ENCODE peak calls at places on chromosomes 6 and 20, in six cellular contexts. X, T, J, F, I and M are unnamed samples.

GRCh38 chr6:16294371-16294770 is 56.0 kb downstream of the GMPR start:
- DNase-seq in X (no peak), J (no peak), T (no peak), F (no peak), I (no peak), M (no peak)

GRCh38 chr6:158596861-158597260 is 37.0 kb downstream of the TMEM181 start:
- DNase-seq in X (no peak), J (no peak), T (no peak), I (no peak), F (no peak), M (no peak)

GRCh38 chr6:39035689-39036088 is 12.9 kb upstream of the GLP1R start:
- DNase-seq in J (no peak), X (no peak), I (no peak), F (no peak), T (no peak), M (no peak)

GRCh38 chr20:63054695-63055240 is 48.0 kb upstream of the BHLHE23 start:
- DNase-seq in J (peak), T (peak), I (peak), X (no peak), F (no peak), M (no peak)

GRCh38 chr20:543369-544152 is at the start of gene CSNK2A1:
- DNase-seq in F (peak), J (peak), I (peak), T (peak), X (peak), M (peak)

GRCh38 chr6:34243901-34244884 is 4.6 kb downstream of the SMIM29 start:
- DNase-seq in F (peak), T (no peak), I (peak), J (peak), X (no peak), M (peak)

GRCh38 chr6:131861356-131861755 is 53.5 kb downstream of the ENPP1 start:
- DNase-seq in J (no peak), T (no peak), I (no peak), F (no peak), X (no peak), M (peak)

GRCh38 chr6:16296061-16296670 is 57.8 kb downstream of the GMPR start:
- DNase-seq in X (no peak), J (no peak), F (no peak), T (no peak), I (no peak), M (no peak)

GRCh38 chr6:15442467-15442866 is 196.6 kb downstream of the JARID2 start:
- DNase-seq in I (no peak), F (no peak), J (no peak), X (no peak), T (no peak), M (no peak)

GRCh38 chr6:79813143-79813542 is 134.2 kb downstream of the ELOVL4 start:
- DNase-seq in J (no peak), X (no peak), T (no peak), F (no peak), I (no peak), M (no peak)

GRCh38 chr6:79810878-79811277 is 136.5 kb downstream of the ELOVL4 start:
- DNase-seq in T (no peak), J (no peak), F (no peak), X (peak), I (no peak), M (no peak)

GRCh38 chr6:79810153-79810806 is 137.1 kb downstream of the ELOVL4 start:
- DNase-seq in I (no peak), F (no peak), T (no peak), J (no peak), X (peak), M (no peak)

GRCh38 chr6:79812195-79812594 is 135.2 kb downstream of the ELOVL4 start:
- DNase-seq in I (no peak), J (no peak), F (no peak), X (no peak), T (no peak), M (no peak)

GRCh38 chr6:79813854-79814477 is 133.4 kb downstream of the ELOVL4 start:
- DNase-seq in I (peak), X (peak), T (peak), J (peak), F (peak), M (peak)
- TF ChIP-seq CTCF in I (peak), X (peak), T (peak), J (peak), F (peak), M (peak)

DNA sequence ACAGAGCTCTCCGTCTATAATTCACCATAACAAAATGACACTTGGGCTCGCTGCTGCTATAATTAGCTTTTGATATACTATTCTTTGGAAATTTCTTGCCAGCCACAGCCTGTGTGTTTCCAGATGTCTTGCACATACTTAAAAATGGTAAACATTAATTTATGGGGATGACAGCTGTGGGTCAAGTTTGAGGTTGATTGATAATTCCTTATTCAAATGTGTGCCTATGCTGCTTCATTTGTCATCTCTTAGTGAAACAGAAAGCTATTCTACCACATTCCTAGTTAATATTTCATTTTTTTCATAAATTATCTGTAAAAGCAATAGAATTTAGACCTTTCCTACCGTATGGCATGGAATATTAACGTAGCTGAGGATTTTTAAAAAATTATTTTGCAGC is 380.6 kb downstream of the TFAP2B start:
- DNase-seq in J (no peak), X (no peak), T (no peak), F (no peak), I (no peak), M (no peak)
- H3K4me3 ChIP-seq in J (no peak), X (no peak), T (no peak), F (no peak), I (no peak), M (no peak)

DNA sequence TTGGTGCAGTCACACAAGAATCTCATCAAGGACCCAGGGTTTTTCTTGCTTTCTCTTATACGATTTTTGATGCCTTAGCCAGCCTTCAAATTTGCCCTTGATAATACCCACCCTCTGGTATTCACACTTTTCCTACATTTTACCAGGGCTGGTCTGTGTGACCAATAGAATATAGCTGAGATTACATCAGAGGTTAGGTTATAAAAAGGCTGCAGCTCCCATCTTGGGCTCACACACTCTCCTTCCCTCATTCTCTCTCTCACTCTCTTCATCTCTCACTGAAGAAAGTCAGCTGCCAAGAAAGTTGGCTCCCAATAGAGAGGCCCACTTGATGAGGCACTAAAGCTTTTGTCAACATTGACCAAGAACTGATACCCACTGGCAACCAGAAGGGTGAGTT is 4.1 kb upstream of the PNPLA1 start:
- DNase-seq in I (no peak), F (no peak), X (no peak), T (no peak), J (no peak), M (no peak)
- TF ChIP-seq CTCF in I (no peak), F (no peak), X (no peak), T (no peak), J (no peak), M (no peak)

DNA sequence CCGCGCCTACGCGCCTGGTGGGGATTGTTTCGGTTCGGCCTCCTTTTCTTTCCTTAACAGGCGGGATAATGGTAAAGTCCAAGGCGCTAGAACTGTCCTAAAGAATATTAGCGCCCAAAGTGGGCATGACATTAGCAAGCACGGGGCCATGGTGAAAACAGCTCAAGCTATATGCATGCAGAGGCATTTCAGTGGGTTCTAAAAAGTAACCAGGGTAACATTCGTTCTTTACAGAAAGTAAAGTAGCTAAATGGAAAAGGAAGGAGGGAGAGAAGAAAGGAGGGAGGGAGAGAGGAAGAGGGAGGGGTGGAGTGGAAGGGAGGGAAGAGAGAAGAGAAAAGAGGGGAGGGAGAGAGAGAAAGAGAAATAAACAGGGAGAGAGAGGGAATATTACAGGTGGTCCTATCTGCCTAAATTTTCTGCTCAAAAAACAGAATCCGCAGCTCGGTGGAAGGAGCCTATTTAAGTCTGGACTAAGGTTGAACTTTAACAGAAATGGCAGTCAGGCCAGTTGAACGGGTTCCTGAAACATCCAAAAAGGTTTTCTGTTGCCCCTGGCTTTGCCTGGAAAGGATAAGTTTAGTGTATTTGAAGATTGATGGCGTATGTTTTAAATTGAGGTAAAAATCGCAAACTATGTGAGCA is 2.0 kb downstream of the TFAP2B start:
- DNase-seq in I (no peak), J (no peak), T (no peak), X (peak), F (no peak), M (no peak)
- H3K4me3 ChIP-seq in I (peak), J (no peak), T (peak), X (peak), F (no peak), M (no peak)

GRCh38 chr6:54846857-54847721 is 518 bp downstream of the FAM83B start:
- DNase-seq in I (no peak), J (no peak), F (no peak), T (no peak), X (peak), M (no peak)
- TF ChIP-seq CTCF in I (no peak), J (no peak), F (no peak), T (no peak), X (no peak), M (no peak)